ENCODE peak calls at places on chromosome 16, in four cellular contexts. P is GM23338, E is PC-3, J is keratinocyte. X is an unnamed sample.

GRCh38 chr16:31196324-31197088 is 6.1 kb downstream of the PYCARD start:
- DNase-seq in P (no peak), E (no peak), J (no peak), X (no peak)

GRCh38 chr16:53372942-53373871 is 61.1 kb upstream of the RBL2 start:
- DNase-seq in P (peak), E (peak), J (no peak), X (no peak)

GRCh38 chr16:9599415-9600110 is 508.1 kb downstream of the HAPSTR1 start:
- DNase-seq in P (no peak), E (no peak), J (no peak), X (no peak)

GRCh38 chr16:72972878-72973571 is 74.9 kb downstream of the ZFHX3 start:
- DNase-seq in P (no peak), E (peak), J (peak), X (no peak)

GRCh38 chr16:30060354-30061194 is 5.0 kb upstream of the ALDOA start:
- DNase-seq in P (no peak), E (no peak), J (no peak), X (no peak)

GRCh38 chr16:3922241-3922640 is 41.7 kb upstream of the CREBBP start:
- DNase-seq in P (no peak), E (no peak), J (no peak), X (no peak)

GRCh38 chr16:122342-122741 is 16.1 kb downstream of the NPRL3 start:
- DNase-seq in P (no peak), E (no peak), J (no peak), X (no peak)

GRCh38 chr16:11181889-11182279 is 74.1 kb downstream of the SOCS1 start:
- DNase-seq in P (no peak), E (no peak), J (no peak), X (no peak)

GRCh38 chr16:27315333-27316037 is 1.7 kb downstream of the IL4R start:
- DNase-seq in P (peak), E (peak), J (peak), X (no peak)

GRCh38 chr16:31385680-31386079 is 7.5 kb upstream of the ITGAD start:
- DNase-seq in P (no peak), E (peak), J (no peak), X (no peak)

GRCh38 chr16:89102035-89102776 is 8.6 kb downstream of the ACSF3 start:
- DNase-seq in P (no peak), E (no peak), J (no peak), X (no peak)

GRCh38 chr16:61926766-61927165 is 109.5 kb downstream of the CDH8 start:
- DNase-seq in P (no peak), E (peak), J (no peak), X (peak)

GRCh38 chr16:82176204-82176603 is 6.2 kb upstream of the MPHOSPH6 start:
- DNase-seq in P (no peak), E (no peak), J (no peak), X (no peak)

GRCh38 chr16:25060920-25061319 is 45.8 kb upstream of the ARHGAP17 start:
- DNase-seq in P (no peak), E (no peak), J (no peak), X (no peak)

GRCh38 chr16:19567560-19567959 is 12.1 kb downstream of the VPS35L start:
- DNase-seq in P (no peak), E (no peak), J (no peak), X (no peak)

GRCh38 chr16:51337662-51338061 is 186.6 kb upstream of the SALL1 start:
- DNase-seq in P (peak), E (no peak), J (no peak), X (peak)

GRCh38 chr16:26569793-26570192 is 496.9 kb upstream of the C16orf82 start:
- DNase-seq in P (peak), E (peak), J (no peak), X (peak)

GRCh38 chr16:58506241-58507194 is 6.6 kb downstream of the NDRG4 start:
- DNase-seq in P (no peak), E (no peak), J (no peak), X (no peak)

GRCh38 chr16:25011891-25012499 is 3.2 kb downstream of the ARHGAP17 start:
- DNase-seq in P (no peak), E (peak), J (no peak), X (no peak)

GRCh38 chr16:56910654-56911539 is 21.0 kb upstream of the HERPUD1 start:
- DNase-seq in P (no peak), E (peak), J (no peak), X (peak)

GRCh38 chr16:88383401-88384221 is 852 bp downstream of the ZNF469 start:
- DNase-seq in P (peak), E (peak), J (no peak), X (no peak)

GRCh38 chr16:12544477-12545291 is 259.0 kb downstream of the CPPED1 start:
- DNase-seq in P (no peak), E (no peak), J (no peak), X (no peak)

GRCh38 chr16:27330542-27330941 is 16.8 kb downstream of the IL4R start:
- DNase-seq in P (no peak), E (no peak), J (no peak), X (peak)

GRCh38 chr16:22075043-22075757 is 17.1 kb upstream of the VWA3A start:
- DNase-seq in P (no peak), E (peak), J (no peak), X (no peak)

GRCh38 chr16:81927561-81928185 is 83.6 kb downstream of the SDR42E1 start:
- DNase-seq in P (no peak), E (no peak), J (no peak), X (no peak)

GRCh38 chr16:13568803-13569202 is 351.2 kb upstream of the ERCC4 start:
- DNase-seq in P (peak), E (no peak), J (no peak), X (no peak)

GRCh38 chr16:69240336-69240735 is 53.4 kb downstream of the SNTB2 start:
- DNase-seq in P (no peak), E (no peak), J (no peak), X (no peak)

GRCh38 chr16:55040366-55041086 is 109.9 kb downstream of the IRX5 start:
- DNase-seq in P (no peak), E (no peak), J (no peak), X (no peak)

GRCh38 chr16:82603784-82604411 is 22.9 kb upstream of the CDH13 start:
- DNase-seq in P (peak), E (peak), J (no peak), X (peak)

GRCh38 chr16:48511071-48511540 is 98.9 kb downstream of the N4BP1 start:
- DNase-seq in P (no peak), E (no peak), J (peak), X (no peak)

GRCh38 chr16:79267781-79268180 is 332.8 kb downstream of the MAF start:
- DNase-seq in P (no peak), E (no peak), J (no peak), X (no peak)

GRCh38 chr16:31697744-31698125 is 170.0 kb downstream of the AHSP start:
- DNase-seq in P (no peak), E (no peak), J (no peak), X (no peak)

GRCh38 chr16:80583466-80583865 is 42.7 kb downstream of the DYNLRB2 start:
- DNase-seq in P (no peak), E (peak), J (no peak), X (no peak)

GRCh38 chr16:30376508-30376907 is 1.9 kb downstream of the MYL11 start:
- DNase-seq in P (no peak), E (no peak), J (no peak), X (no peak)

GRCh38 chr16:6861136-6861535 is 471.5 kb upstream of the RBFOX1 start:
- DNase-seq in P (peak), E (no peak), J (no peak), X (no peak)

GRCh38 chr16:89970011-89970410 is 21.5 kb downstream of the DEF8 start:
- DNase-seq in P (no peak), E (no peak), J (no peak), X (no peak)

GRCh38 chr16:46759309-46759708 is 11.2 kb upstream of the MYLK3 start:
- DNase-seq in P (no peak), E (no peak), J (no peak), X (no peak)
- H3K4me3 ChIP-seq in P (no peak), E (no peak), J (no peak), X (no peak)

GRCh38 chr16:68083861-68084503 is 1.2 kb upstream of the NFATC3 start:
- DNase-seq in P (peak), E (no peak), J (no peak), X (no peak)

GRCh38 chr16:68086336-68086821 is 1.2 kb downstream of the NFATC3 start:
- DNase-seq in P (peak), E (peak), J (no peak), X (peak)

GRCh38 chr16:68084504-68085258 is 489 bp upstream of the NFATC3 start:
- DNase-seq in P (peak), E (no peak), J (no peak), X (peak)

GRCh38 chr16:68086860-68087268 is 1.7 kb downstream of the NFATC3 start:
- DNase-seq in P (no peak), E (peak), J (no peak), X (peak)

GRCh38 chr16:68085259-68086071 is at the start of gene NFATC3:
- DNase-seq in P (peak), E (peak), J (no peak), X (peak)
- TF ChIP-seq CTCF in P (no peak), E (no peak), J (no peak), X (no peak)

GRCh38 chr16:2019500-2019899 is at the start of gene NPW:
- DNase-seq in P (peak), E (no peak), J (no peak), X (peak)
- TF ChIP-seq EZH2 in P (no peak), E (no peak), J (no peak), X (no peak)

DNA sequence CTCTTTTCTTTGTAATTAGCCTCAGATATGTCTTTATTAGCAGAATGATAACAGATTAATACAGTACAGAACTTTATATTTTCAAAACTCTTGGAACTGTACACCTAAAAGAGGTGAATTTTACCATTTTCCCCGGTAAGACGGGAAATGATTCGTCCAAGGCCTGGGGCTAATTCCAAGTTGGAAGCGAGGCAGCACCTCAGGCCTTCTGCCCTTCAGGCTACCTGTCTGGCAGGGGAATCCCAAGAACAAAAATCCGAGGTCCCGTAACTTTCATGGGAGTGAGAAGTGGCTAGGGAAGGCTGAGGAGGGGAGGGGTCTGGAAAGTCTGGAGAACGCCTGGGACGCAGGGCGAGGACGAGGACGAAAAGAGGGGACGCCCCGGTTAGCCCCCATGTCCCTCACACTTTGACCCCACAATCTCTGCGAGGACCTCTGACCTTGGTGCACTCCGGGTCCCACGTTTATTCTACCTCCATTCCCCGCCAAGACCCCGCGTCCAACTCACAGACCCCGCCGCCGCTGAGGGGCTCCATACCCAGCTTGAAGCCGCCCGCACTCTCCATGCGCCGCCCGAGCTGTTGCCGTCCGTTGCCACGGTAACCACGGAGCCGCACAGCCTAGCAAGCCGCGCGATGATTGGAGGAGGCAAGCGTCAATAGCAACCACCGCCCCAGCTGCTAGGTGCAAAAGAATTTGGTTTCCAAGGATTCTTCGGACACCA is at the start of gene HYDIN:
- DNase-seq in P (peak), E (peak), J (peak), X (peak)
- H3K4me3 ChIP-seq in P (peak), E (peak), J (peak), X (peak)

DNA sequence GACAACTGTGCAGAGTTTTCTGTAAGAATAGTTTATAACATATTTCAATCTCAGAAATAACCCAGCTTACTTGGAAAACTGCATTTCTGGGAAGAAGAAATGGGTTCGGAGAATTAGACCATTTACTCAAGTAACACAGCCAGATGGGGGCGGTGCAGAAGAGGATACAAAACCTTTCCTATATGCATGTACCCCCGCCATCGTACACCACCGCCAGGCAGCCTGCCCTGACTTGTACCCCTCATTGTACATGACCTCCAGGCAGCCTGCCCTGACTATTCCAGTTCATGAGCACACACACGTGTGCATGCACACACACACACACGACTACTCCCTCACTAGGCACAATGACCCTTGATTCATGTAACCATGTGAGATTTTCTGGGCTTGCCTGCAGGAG is 154.0 kb downstream of the C16orf78 start:
- DNase-seq in P (no peak), E (no peak), J (no peak), X (peak)
- TF ChIP-seq CTCF in P (no peak), E (no peak), J (no peak), X (peak)

DNA sequence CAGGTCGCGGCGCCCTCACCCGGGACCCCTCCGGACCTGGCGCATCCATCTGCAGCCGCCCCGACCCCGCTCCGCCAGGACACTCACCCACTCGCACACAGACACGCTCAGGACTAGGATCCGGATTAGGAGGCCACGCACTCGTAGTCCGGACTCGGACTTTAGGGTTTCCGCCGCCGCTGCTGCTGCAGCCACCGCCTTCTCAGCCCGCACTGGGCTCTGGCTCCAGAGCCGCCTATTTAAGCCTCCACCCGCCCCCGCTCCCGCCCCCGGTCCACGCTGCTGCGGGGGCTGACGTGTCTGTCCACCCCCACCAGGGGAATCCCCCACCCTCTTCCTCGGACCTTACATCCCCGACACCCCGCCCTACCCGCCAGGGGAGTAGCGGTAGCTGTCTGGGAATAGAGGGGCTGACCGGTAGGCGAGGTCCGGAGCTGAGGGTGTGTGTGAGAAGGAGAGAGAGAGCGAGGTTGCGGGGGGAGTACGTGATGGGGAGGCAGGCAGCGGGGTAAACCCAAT is at the start of gene RRAD:
- DNase-seq in P (peak), E (no peak), J (no peak), X (no peak)
- TF ChIP-seq EZH2 in P (peak), E (peak), J (peak), X (peak)

GRCh38 chr16:87075319-87075860 is 241.8 kb downstream of the C16orf95 start:
- DNase-seq in P (no peak), E (no peak), J (no peak), X (no peak)

GRCh38 chr16:87077750-87078127 is 239.5 kb downstream of the C16orf95 start:
- DNase-seq in P (no peak), E (no peak), J (no peak), X (no peak)

GRCh38 chr16:87076950-87077749 is 240.0 kb downstream of the C16orf95 start:
- DNase-seq in P (peak), E (peak), J (peak), X (peak)

GRCh38 chr16:87074635-87075318 is 242.4 kb downstream of the C16orf95 start:
- DNase-seq in P (no peak), E (no peak), J (no peak), X (no peak)

DNA sequence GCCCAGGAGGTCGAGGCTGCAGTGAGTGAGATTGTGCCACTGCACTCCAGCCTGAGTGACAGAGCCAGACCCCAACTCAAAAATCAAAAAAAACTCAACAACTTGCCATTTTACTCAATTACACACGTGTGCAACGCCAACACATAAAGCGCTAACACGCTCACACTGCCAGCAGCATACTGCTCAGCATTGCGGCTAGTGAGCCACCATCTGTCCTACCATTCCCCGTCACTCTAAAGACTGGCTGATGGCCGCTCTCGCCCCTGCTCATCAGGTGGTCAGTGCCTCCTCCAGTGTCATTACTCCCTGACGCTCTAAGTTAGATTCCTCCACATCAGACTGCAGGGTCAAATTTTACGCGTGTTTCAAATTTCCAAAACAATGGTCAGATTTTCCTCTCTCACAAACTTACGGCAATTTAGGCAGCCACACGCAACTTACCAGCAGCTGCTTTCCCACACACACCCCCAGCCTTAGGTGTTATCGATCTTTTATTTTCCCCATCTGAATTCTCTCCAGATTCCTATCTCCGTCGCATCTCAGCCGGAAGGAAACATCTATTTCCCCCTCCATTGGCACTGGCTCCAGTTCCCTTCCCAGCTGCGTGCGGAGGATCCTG is 240.8 kb downstream of the C16orf95 start:
- DNase-seq in P (no peak), E (no peak), J (no peak), X (no peak)
- H3K4me3 ChIP-seq in P (no peak), E (no peak), J (no peak), X (no peak)

GRCh38 chr16:67249178-67249759 is 490 bp downstream of the SLC9A5 start:
- DNase-seq in P (peak), E (no peak), J (no peak), X (no peak)
- TF ChIP-seq CTCF in P (no peak), E (no peak), J (no peak), X (no peak)

GRCh38 chr16:86501989-86502855 is 8.1 kb upstream of the FOXF1 start:
- DNase-seq in P (no peak), E (no peak), J (no peak), X (no peak)
- TF ChIP-seq EZH2 in P (peak), E (no peak), J (peak), X (peak)

DNA sequence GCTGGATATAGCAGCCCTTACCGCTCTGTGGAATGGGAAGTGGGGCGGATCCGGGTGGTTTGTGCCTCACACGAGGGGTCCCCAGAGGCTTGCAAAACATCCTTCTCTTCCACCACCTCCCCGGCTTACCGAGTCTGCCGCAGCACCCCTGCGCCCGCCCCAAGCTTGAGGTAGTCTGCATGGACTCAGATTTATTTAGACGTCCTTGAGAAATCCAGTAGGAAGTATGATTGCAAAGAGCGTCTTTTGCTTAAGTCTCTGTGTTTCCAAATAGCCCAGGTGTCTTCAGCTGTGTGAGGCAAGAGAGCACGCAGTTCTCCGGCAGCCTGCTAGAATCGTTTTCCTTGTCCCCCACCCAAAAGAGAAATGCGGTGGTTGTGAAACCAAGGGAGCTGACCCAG is 2.4 kb downstream of the KIAA0513 start:
- DNase-seq in P (no peak), E (peak), J (no peak), X (no peak)
- H3K4me3 ChIP-seq in P (no peak), E (peak), J (peak), X (no peak)